ENCODE peak calls at places on chromosomes 6 and 20, in five cellular contexts. One of them, this sample, is unnamed.

GRCh38 chr6:53179961-53180651 is 31.5 kb upstream of the GCM1 start:
- DNase-seq in astrocyte of the spinal cord: peak
- DNase-seq in T-helper 17 cell: no peak
- DNase-seq in AG09309: no peak
- DNase-seq in astrocyte of the hippocampus: peak
- DNase-seq in this sample: no peak

GRCh38 chr6:132365319-132365907 is 35.9 kb downstream of the MOXD1 start:
- DNase-seq in astrocyte of the spinal cord: peak
- DNase-seq in T-helper 17 cell: no peak
- DNase-seq in AG09309: no peak
- DNase-seq in astrocyte of the hippocampus: peak
- DNase-seq in this sample: no peak

GRCh38 chr6:1250489-1251197 is 61.3 kb upstream of the FOXQ1 start:
- DNase-seq in astrocyte of the spinal cord: no peak
- DNase-seq in T-helper 17 cell: no peak
- DNase-seq in AG09309: peak
- DNase-seq in astrocyte of the hippocampus: no peak
- DNase-seq in this sample: no peak

GRCh38 chr6:45714795-45715507 is 300.7 kb downstream of the CLIC5 start:
- DNase-seq in astrocyte of the spinal cord: peak
- DNase-seq in T-helper 17 cell: peak
- DNase-seq in AG09309: peak
- DNase-seq in astrocyte of the hippocampus: peak
- DNase-seq in this sample: peak

GRCh38 chr6:130765181-130765727 is 62.0 kb upstream of the SMLR1 start:
- DNase-seq in astrocyte of the spinal cord: no peak
- DNase-seq in T-helper 17 cell: no peak
- DNase-seq in AG09309: no peak
- DNase-seq in astrocyte of the hippocampus: no peak
- DNase-seq in this sample: no peak

GRCh38 chr6:125200986-125201385 is 47.4 kb downstream of the TPD52L1 start:
- DNase-seq in astrocyte of the spinal cord: no peak
- DNase-seq in T-helper 17 cell: no peak
- DNase-seq in AG09309: no peak
- DNase-seq in astrocyte of the hippocampus: no peak
- DNase-seq in this sample: no peak

GRCh38 chr20:33693741-33694645 is 7.8 kb upstream of the E2F1 start:
- DNase-seq in astrocyte of the spinal cord: no peak
- DNase-seq in T-helper 17 cell: no peak
- DNase-seq in AG09309: no peak
- DNase-seq in astrocyte of the hippocampus: peak
- DNase-seq in this sample: no peak

GRCh38 chr20:1313236-1313964 is 15.5 kb downstream of the SDCBP2 start:
- DNase-seq in astrocyte of the spinal cord: peak
- DNase-seq in T-helper 17 cell: peak
- DNase-seq in AG09309: no peak
- DNase-seq in astrocyte of the hippocampus: peak
- DNase-seq in this sample: peak

GRCh38 chr6:54282186-54282585 is 26.1 kb upstream of the TINAG start:
- DNase-seq in astrocyte of the spinal cord: peak
- DNase-seq in T-helper 17 cell: no peak
- DNase-seq in AG09309: peak
- DNase-seq in astrocyte of the hippocampus: peak
- DNase-seq in this sample: peak

GRCh38 chr6:30813623-30814136 is 69.3 kb upstream of the IER3 start:
- DNase-seq in astrocyte of the spinal cord: no peak
- DNase-seq in T-helper 17 cell: no peak
- DNase-seq in AG09309: no peak
- DNase-seq in astrocyte of the hippocampus: no peak
- DNase-seq in this sample: no peak

GRCh38 chr20:62326559-62326958 is 23.8 kb downstream of the ADRM1 start:
- DNase-seq in astrocyte of the spinal cord: no peak
- DNase-seq in T-helper 17 cell: no peak
- DNase-seq in AG09309: no peak
- DNase-seq in astrocyte of the hippocampus: no peak
- DNase-seq in this sample: no peak

GRCh38 chr6:7249946-7250643 is 62.9 kb downstream of the SSR1 start:
- DNase-seq in astrocyte of the spinal cord: no peak
- DNase-seq in T-helper 17 cell: no peak
- DNase-seq in AG09309: no peak
- DNase-seq in astrocyte of the hippocampus: no peak
- DNase-seq in this sample: peak

GRCh38 chr6:20203561-20204528 is 8.4 kb downstream of the MBOAT1 start:
- DNase-seq in astrocyte of the spinal cord: no peak
- DNase-seq in T-helper 17 cell: no peak
- DNase-seq in AG09309: no peak
- DNase-seq in astrocyte of the hippocampus: no peak
- DNase-seq in this sample: no peak

GRCh38 chr20:35738410-35739179 is 3.5 kb downstream of the RBM39 start:
- DNase-seq in astrocyte of the spinal cord: no peak
- DNase-seq in T-helper 17 cell: no peak
- DNase-seq in AG09309: no peak
- DNase-seq in astrocyte of the hippocampus: no peak
- DNase-seq in this sample: no peak

GRCh38 chr6:154071236-154071635 is 32.2 kb downstream of the OPRM1 start:
- DNase-seq in astrocyte of the spinal cord: no peak
- DNase-seq in T-helper 17 cell: no peak
- DNase-seq in AG09309: no peak
- DNase-seq in astrocyte of the hippocampus: no peak
- DNase-seq in this sample: no peak

GRCh38 chr20:26169506-26169905 is 472.9 kb upstream of the ZNF337 start:
- DNase-seq in astrocyte of the spinal cord: peak
- DNase-seq in T-helper 17 cell: no peak
- DNase-seq in AG09309: peak
- DNase-seq in astrocyte of the hippocampus: peak
- DNase-seq in this sample: no peak